ENCODE peak calls at places on chromosomes 5 and 9, in four cellular contexts. One of them, this sample, is unnamed.

GRCh38 chr9:78606011-78606410 is 309.1 kb downstream of the PSAT1 start:
- DNase-seq in SK-N-SH: no peak
- DNase-seq in K562: no peak
- DNase-seq in HepG2: no peak
- DNase-seq in this sample: no peak

GRCh38 chr9:106893088-106893487 is 30.1 kb downstream of the ZNF462 start:
- DNase-seq in SK-N-SH: no peak
- DNase-seq in K562: no peak
- DNase-seq in HepG2: no peak
- DNase-seq in this sample: peak

GRCh38 chr5:103293099-103293498 is 34.5 kb downstream of the MACIR start:
- DNase-seq in SK-N-SH: no peak
- DNase-seq in K562: no peak
- DNase-seq in HepG2: no peak
- DNase-seq in this sample: no peak

GRCh38 chr9:69168709-69169217 is 5.3 kb upstream of the TJP2 start:
- DNase-seq in SK-N-SH: no peak
- DNase-seq in K562: peak
- DNase-seq in HepG2: peak
- DNase-seq in this sample: no peak

GRCh38 chr9:22446950-22447606 is 454 bp downstream of the DMRTA1 start:
- DNase-seq in SK-N-SH: peak
- DNase-seq in K562: no peak
- DNase-seq in HepG2: no peak
- DNase-seq in this sample: no peak

GRCh38 chr5:168086104-168086610 is 205.3 kb upstream of the WWC1 start:
- DNase-seq in SK-N-SH: no peak
- DNase-seq in K562: no peak
- DNase-seq in HepG2: peak
- DNase-seq in this sample: no peak

GRCh38 chr5:101915559-101915958 is 380.5 kb downstream of the SLCO4C1 start:
- DNase-seq in SK-N-SH: no peak
- DNase-seq in K562: no peak
- DNase-seq in HepG2: no peak
- DNase-seq in this sample: no peak

GRCh38 chr5:135887447-135887864 is 8.2 kb downstream of the IL9 start:
- DNase-seq in SK-N-SH: peak
- DNase-seq in K562: peak
- DNase-seq in HepG2: peak
- DNase-seq in this sample: peak

GRCh38 chr5:4722886-4723285 is 417.2 kb upstream of the ADAMTS16 start:
- DNase-seq in SK-N-SH: no peak
- DNase-seq in K562: no peak
- DNase-seq in HepG2: no peak
- DNase-seq in this sample: no peak

GRCh38 chr5:168578506-168579205 is 512 bp downstream of the PANK3 start:
- DNase-seq in SK-N-SH: peak
- DNase-seq in K562: peak
- DNase-seq in HepG2: peak
- DNase-seq in this sample: no peak

GRCh38 chr9:86854898-86855523 is 92.3 kb downstream of the GAS1 start:
- DNase-seq in SK-N-SH: peak
- DNase-seq in K562: no peak
- DNase-seq in HepG2: peak
- DNase-seq in this sample: no peak

GRCh38 chr9:22588918-22589317 is 142.3 kb downstream of the DMRTA1 start:
- DNase-seq in SK-N-SH: no peak
- DNase-seq in K562: no peak
- DNase-seq in HepG2: no peak
- DNase-seq in this sample: no peak

DNA sequence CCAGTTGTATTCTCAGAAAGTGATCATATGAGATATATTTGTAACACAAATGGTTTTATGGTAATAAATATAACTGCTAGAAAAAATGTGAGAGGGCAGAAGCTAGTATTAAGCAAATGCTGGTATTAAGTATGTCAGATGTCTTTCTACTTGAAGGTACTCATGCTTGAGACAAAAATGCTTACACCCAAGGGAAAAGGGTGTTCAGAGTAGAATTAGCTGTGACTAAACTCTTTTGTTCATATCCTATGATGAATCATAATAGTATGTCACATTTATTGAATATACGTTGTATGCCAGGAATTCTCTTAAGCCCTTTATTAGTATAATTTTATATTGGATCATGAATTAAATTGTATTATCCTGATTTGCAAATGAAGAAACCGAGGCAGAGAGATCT is 2.2 kb downstream of the ADGRV1 start:
- DNase-seq in SK-N-SH: no peak
- DNase-seq in K562: no peak
- DNase-seq in HepG2: no peak
- DNase-seq in this sample: no peak
- TF ChIP-seq ELF1 in SK-N-SH: no peak
- TF ChIP-seq ELF1 in K562: no peak
- TF ChIP-seq ELF1 in HepG2: no peak
- TF ChIP-seq ELF1 in this sample: no peak

GRCh38 chr5:176427971-176428370 is 11.6 kb upstream of the CLTB start:
- DNase-seq in SK-N-SH: no peak
- DNase-seq in K562: no peak
- DNase-seq in HepG2: no peak
- DNase-seq in this sample: peak
- TF ChIP-seq ELF1 in SK-N-SH: no peak
- TF ChIP-seq ELF1 in K562: peak
- TF ChIP-seq ELF1 in HepG2: no peak
- TF ChIP-seq ELF1 in this sample: peak

GRCh38 chr5:9652295-9652694 is 22.1 kb upstream of the TAS2R1 start:
- DNase-seq in SK-N-SH: no peak
- DNase-seq in K562: no peak
- DNase-seq in HepG2: no peak
- DNase-seq in this sample: no peak

GRCh38 chr5:9654886-9655285 is 24.7 kb upstream of the TAS2R1 start:
- DNase-seq in SK-N-SH: no peak
- DNase-seq in K562: no peak
- DNase-seq in HepG2: no peak
- DNase-seq in this sample: no peak

GRCh38 chr5:9655641-9656040 is 25.5 kb upstream of the TAS2R1 start:
- DNase-seq in SK-N-SH: no peak
- DNase-seq in K562: no peak
- DNase-seq in HepG2: no peak
- DNase-seq in this sample: no peak

GRCh38 chr5:9653061-9653460 is 22.9 kb upstream of the TAS2R1 start:
- DNase-seq in SK-N-SH: no peak
- DNase-seq in K562: no peak
- DNase-seq in HepG2: no peak
- DNase-seq in this sample: no peak

DNA sequence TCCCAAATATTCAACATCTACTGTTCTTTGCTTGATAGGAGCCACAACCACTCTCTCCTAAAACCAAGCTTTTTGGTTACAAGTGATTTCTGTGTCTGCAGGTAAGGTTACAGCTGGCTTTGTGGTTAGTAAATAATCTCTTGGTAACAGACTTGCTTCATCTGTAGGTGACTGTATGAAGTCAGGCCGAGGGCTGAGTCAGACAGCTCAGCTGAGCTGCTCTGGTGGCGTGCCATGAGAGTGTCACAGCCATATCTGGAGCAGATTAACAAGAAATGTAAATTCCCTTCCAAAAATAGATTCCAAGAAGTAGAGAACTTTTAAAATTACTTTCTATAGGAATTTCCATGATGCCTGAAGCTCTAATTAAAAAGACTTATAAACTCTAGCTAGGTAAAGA is 23.7 kb upstream of the TAS2R1 start:
- DNase-seq in SK-N-SH: no peak
- DNase-seq in K562: no peak
- DNase-seq in HepG2: no peak
- DNase-seq in this sample: no peak
- TF ChIP-seq ELF1 in SK-N-SH: no peak
- TF ChIP-seq ELF1 in K562: no peak
- TF ChIP-seq ELF1 in HepG2: no peak
- TF ChIP-seq ELF1 in this sample: no peak

GRCh38 chr5:35736280-35736679 is 118.6 kb downstream of the SPEF2 start:
- DNase-seq in SK-N-SH: no peak
- DNase-seq in K562: no peak
- DNase-seq in HepG2: no peak
- DNase-seq in this sample: no peak
- TF ChIP-seq ELF1 in SK-N-SH: no peak
- TF ChIP-seq ELF1 in K562: no peak
- TF ChIP-seq ELF1 in HepG2: no peak
- TF ChIP-seq ELF1 in this sample: no peak

This sample was measured in HCT116.